ENCODE peak calls at places on chromosome 17, in ten cellular contexts. One of them, this sample, is unnamed.
A peak's percentile ranks its signal among the peaks of the same experiment; 100 is the strongest.

GRCh38 chr17:73368085-73368631 is 56.4 kb upstream of the CDC42EP4 start:
- DNase-seq in H9: no peak
- DNase-seq in CD8-positive, alpha-beta T cell: no peak
- DNase-seq in heart right ventricle: no peak
- DNase-seq in tibial nerve: no peak
- DNase-seq in A549: no peak
- DNase-seq in neural progenitor cell: no peak
- DNase-seq in SJSA1: no peak
- DNase-seq in OCI-LY7: no peak
- DNase-seq in CD4-positive, alpha-beta T cell: no peak
- DNase-seq in this sample: no peak

GRCh38 chr17:27430882-27431491 is 25.3 kb upstream of the KSR1 start:
- DNase-seq in H9: peak; percentile 78
- DNase-seq in CD8-positive, alpha-beta T cell: no peak
- DNase-seq in heart right ventricle: peak; percentile 16
- DNase-seq in tibial nerve: no peak
- DNase-seq in A549: peak; percentile 45
- DNase-seq in neural progenitor cell: peak; percentile 20
- DNase-seq in SJSA1: peak; percentile 58
- DNase-seq in OCI-LY7: peak; percentile 11
- DNase-seq in CD4-positive, alpha-beta T cell: no peak
- DNase-seq in this sample: no peak

GRCh38 chr17:48100160-48100559 is 1.1 kb downstream of the CBX1 start:
- DNase-seq in H9: no peak
- DNase-seq in CD8-positive, alpha-beta T cell: no peak
- DNase-seq in heart right ventricle: no peak
- DNase-seq in tibial nerve: no peak
- DNase-seq in A549: no peak
- DNase-seq in neural progenitor cell: no peak
- DNase-seq in SJSA1: no peak
- DNase-seq in OCI-LY7: no peak
- DNase-seq in CD4-positive, alpha-beta T cell: no peak
- DNase-seq in this sample: no peak

GRCh38 chr17:44374306-44375195 is 10.9 kb upstream of the FAM171A2 start:
- DNase-seq in H9: peak; percentile 97
- DNase-seq in CD8-positive, alpha-beta T cell: no peak
- DNase-seq in heart right ventricle: no peak
- DNase-seq in tibial nerve: no peak
- DNase-seq in A549: no peak
- DNase-seq in neural progenitor cell: peak; percentile 53
- DNase-seq in SJSA1: peak; percentile 48
- DNase-seq in OCI-LY7: no peak
- DNase-seq in CD4-positive, alpha-beta T cell: no peak
- DNase-seq in this sample: no peak

GRCh38 chr17:2545393-2545792 is 33.7 kb upstream of the METTL16 start:
- DNase-seq in H9: no peak
- DNase-seq in CD8-positive, alpha-beta T cell: no peak
- DNase-seq in heart right ventricle: peak; percentile 38
- DNase-seq in tibial nerve: no peak
- DNase-seq in A549: no peak
- DNase-seq in neural progenitor cell: no peak
- DNase-seq in SJSA1: no peak
- DNase-seq in OCI-LY7: no peak
- DNase-seq in CD4-positive, alpha-beta T cell: no peak
- DNase-seq in this sample: no peak

GRCh38 chr17:75819723-75820410 is 24.3 kb downstream of the UNC13D start:
- DNase-seq in H9: no peak
- DNase-seq in CD8-positive, alpha-beta T cell: no peak
- DNase-seq in heart right ventricle: no peak
- DNase-seq in tibial nerve: no peak
- DNase-seq in A549: no peak
- DNase-seq in neural progenitor cell: no peak
- DNase-seq in SJSA1: peak; percentile 45
- DNase-seq in OCI-LY7: no peak
- DNase-seq in CD4-positive, alpha-beta T cell: no peak
- DNase-seq in this sample: no peak

GRCh38 chr17:4658478-4659305 is 17.2 kb upstream of the ALOX15 start:
- DNase-seq in H9: no peak
- DNase-seq in CD8-positive, alpha-beta T cell: no peak
- DNase-seq in heart right ventricle: no peak
- DNase-seq in tibial nerve: no peak
- DNase-seq in A549: no peak
- DNase-seq in neural progenitor cell: no peak
- DNase-seq in SJSA1: no peak
- DNase-seq in OCI-LY7: no peak
- DNase-seq in CD4-positive, alpha-beta T cell: no peak
- DNase-seq in this sample: no peak

GRCh38 chr17:13562271-13562800 is 39.4 kb downstream of the HS3ST3A1 start:
- DNase-seq in H9: no peak
- DNase-seq in CD8-positive, alpha-beta T cell: no peak
- DNase-seq in heart right ventricle: no peak
- DNase-seq in tibial nerve: no peak
- DNase-seq in A549: no peak
- DNase-seq in neural progenitor cell: no peak
- DNase-seq in SJSA1: peak; percentile 94
- DNase-seq in OCI-LY7: no peak
- DNase-seq in CD4-positive, alpha-beta T cell: no peak
- DNase-seq in this sample: no peak

DNA sequence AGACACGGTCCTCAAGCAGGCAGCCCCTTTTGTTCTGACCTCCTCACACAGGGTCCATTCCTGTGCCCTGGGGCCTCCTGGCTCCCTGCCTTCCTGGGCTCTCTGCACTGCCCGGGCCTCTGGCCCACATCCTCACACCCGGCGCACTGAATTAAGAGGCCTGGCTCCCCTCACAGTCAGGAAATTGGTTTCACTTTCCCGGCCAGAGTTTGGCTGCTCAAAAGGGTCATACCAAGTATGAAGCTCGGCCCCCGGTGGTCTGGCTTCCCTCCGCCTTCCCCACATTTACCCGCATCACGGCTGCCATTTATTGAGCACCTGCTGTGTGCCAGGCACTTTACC is 220.0 kb downstream of the NTN1 start:
- DNase-seq in H9: no peak
- DNase-seq in CD8-positive, alpha-beta T cell: no peak
- DNase-seq in heart right ventricle: peak; percentile 58
- DNase-seq in tibial nerve: no peak
- DNase-seq in A549: no peak
- DNase-seq in neural progenitor cell: no peak
- DNase-seq in SJSA1: no peak
- DNase-seq in OCI-LY7: no peak
- DNase-seq in CD4-positive, alpha-beta T cell: no peak
- DNase-seq in this sample: peak; percentile 62
- H3K27ac ChIP-seq in H9: no peak overlapping the region
- H3K27ac ChIP-seq in CD8-positive, alpha-beta T cell: no peak overlapping the region
- H3K27ac ChIP-seq in heart right ventricle: peak overlapping the region; percentile 95
- H3K27ac ChIP-seq in tibial nerve: peak overlapping the region; percentile 97
- H3K27ac ChIP-seq in A549: no peak overlapping the region
- H3K27ac ChIP-seq in neural progenitor cell: no peak overlapping the region
- H3K27ac ChIP-seq in SJSA1: peak overlapping the region; percentile 82
- H3K27ac ChIP-seq in OCI-LY7: no peak overlapping the region
- H3K27ac ChIP-seq in CD4-positive, alpha-beta T cell: no peak overlapping the region
- H3K27ac ChIP-seq in this sample: peak overlapping the region; percentile 77

GRCh38 chr17:50890675-50891516 is 24.7 kb upstream of the TOB1 start:
- DNase-seq in H9: no peak
- DNase-seq in CD8-positive, alpha-beta T cell: no peak
- DNase-seq in heart right ventricle: no peak
- DNase-seq in tibial nerve: no peak
- DNase-seq in A549: peak; percentile 55
- DNase-seq in neural progenitor cell: no peak
- DNase-seq in SJSA1: no peak
- DNase-seq in OCI-LY7: no peak
- DNase-seq in CD4-positive, alpha-beta T cell: no peak
- DNase-seq in this sample: no peak
- H3K27ac ChIP-seq in H9: no peak overlapping the region
- H3K27ac ChIP-seq in CD8-positive, alpha-beta T cell: no peak overlapping the region
- H3K27ac ChIP-seq in heart right ventricle: no peak overlapping the region
- H3K27ac ChIP-seq in tibial nerve: peak overlapping the region; percentile 91
- H3K27ac ChIP-seq in A549: peak overlapping the region; percentile 37
- H3K27ac ChIP-seq in neural progenitor cell: no peak overlapping the region
- H3K27ac ChIP-seq in SJSA1: no peak overlapping the region
- H3K27ac ChIP-seq in OCI-LY7: no peak overlapping the region
- H3K27ac ChIP-seq in CD4-positive, alpha-beta T cell: no peak overlapping the region
- H3K27ac ChIP-seq in this sample: no peak overlapping the region

GRCh38 chr17:20010099-20010863 is 1.1 kb downstream of the SPECC1 start:
- DNase-seq in H9: peak; percentile 68
- DNase-seq in CD8-positive, alpha-beta T cell: no peak
- DNase-seq in heart right ventricle: peak; percentile 32
- DNase-seq in tibial nerve: peak; percentile 42
- DNase-seq in A549: peak; percentile 65
- DNase-seq in neural progenitor cell: peak; percentile 58
- DNase-seq in SJSA1: no peak
- DNase-seq in OCI-LY7: no peak
- DNase-seq in CD4-positive, alpha-beta T cell: no peak
- DNase-seq in this sample: peak; percentile 80
- H3K27ac ChIP-seq in H9: no peak overlapping the region
- H3K27ac ChIP-seq in CD8-positive, alpha-beta T cell: no peak overlapping the region
- H3K27ac ChIP-seq in heart right ventricle: peak overlapping the region; percentile 84
- H3K27ac ChIP-seq in tibial nerve: peak overlapping the region; percentile 87
- H3K27ac ChIP-seq in A549: peak overlapping the region; percentile 88
- H3K27ac ChIP-seq in neural progenitor cell: no peak overlapping the region
- H3K27ac ChIP-seq in SJSA1: no peak overlapping the region
- H3K27ac ChIP-seq in OCI-LY7: no peak overlapping the region
- H3K27ac ChIP-seq in CD4-positive, alpha-beta T cell: no peak overlapping the region
- H3K27ac ChIP-seq in this sample: peak overlapping the region; percentile 80

GRCh38 chr17:81635973-81636504 is 873 bp downstream of the NPLOC4 start:
- DNase-seq in H9: no peak
- DNase-seq in CD8-positive, alpha-beta T cell: no peak
- DNase-seq in heart right ventricle: no peak
- DNase-seq in tibial nerve: no peak
- DNase-seq in A549: no peak
- DNase-seq in neural progenitor cell: no peak
- DNase-seq in SJSA1: no peak
- DNase-seq in OCI-LY7: peak; percentile 20
- DNase-seq in CD4-positive, alpha-beta T cell: no peak
- DNase-seq in this sample: no peak

GRCh38 chr17:81635431-81635830 is 1.5 kb downstream of the NPLOC4 start:
- DNase-seq in H9: no peak
- DNase-seq in CD8-positive, alpha-beta T cell: no peak
- DNase-seq in heart right ventricle: no peak
- DNase-seq in tibial nerve: no peak
- DNase-seq in A549: no peak
- DNase-seq in neural progenitor cell: no peak
- DNase-seq in SJSA1: no peak
- DNase-seq in OCI-LY7: no peak
- DNase-seq in CD4-positive, alpha-beta T cell: no peak
- DNase-seq in this sample: no peak

GRCh38 chr17:81638683-81639082 is 1.7 kb downstream of the TSPAN10 start:
- DNase-seq in H9: no peak
- DNase-seq in CD8-positive, alpha-beta T cell: no peak
- DNase-seq in heart right ventricle: no peak
- DNase-seq in tibial nerve: no peak
- DNase-seq in A549: no peak
- DNase-seq in neural progenitor cell: no peak
- DNase-seq in SJSA1: no peak
- DNase-seq in OCI-LY7: no peak
- DNase-seq in CD4-positive, alpha-beta T cell: no peak
- DNase-seq in this sample: no peak

GRCh38 chr17:81640011-81640410 is 3.0 kb downstream of the TSPAN10 start:
- DNase-seq in H9: no peak
- DNase-seq in CD8-positive, alpha-beta T cell: no peak
- DNase-seq in heart right ventricle: no peak
- DNase-seq in tibial nerve: no peak
- DNase-seq in A549: no peak
- DNase-seq in neural progenitor cell: no peak
- DNase-seq in SJSA1: no peak
- DNase-seq in OCI-LY7: no peak
- DNase-seq in CD4-positive, alpha-beta T cell: no peak
- DNase-seq in this sample: no peak

GRCh38 chr17:81636505-81637288 is at the start of the genes NPLOC4 and TSPAN10:
- DNase-seq in H9: peak; percentile 91
- DNase-seq in CD8-positive, alpha-beta T cell: peak; percentile 82
- DNase-seq in heart right ventricle: peak; percentile 80
- DNase-seq in tibial nerve: peak; percentile 65
- DNase-seq in A549: peak; percentile 98
- DNase-seq in neural progenitor cell: peak; percentile 95
- DNase-seq in SJSA1: peak; percentile 92
- DNase-seq in OCI-LY7: peak; percentile 93
- DNase-seq in CD4-positive, alpha-beta T cell: peak; percentile 87
- DNase-seq in this sample: peak; percentile 79
- H3K27ac ChIP-seq in H9: peak within 1 kb of the TSS; percentile 21
- H3K27ac ChIP-seq in CD8-positive, alpha-beta T cell: peak within 1 kb of the TSS; percentile 61
- H3K27ac ChIP-seq in heart right ventricle: peak within 1 kb of the TSS; percentile 96
- H3K27ac ChIP-seq in tibial nerve: peak within 1 kb of the TSS; percentile 92
- H3K27ac ChIP-seq in A549: peak within 1 kb of the TSS; percentile 97
- H3K27ac ChIP-seq in neural progenitor cell: peak within 1 kb of the TSS; percentile 80
- H3K27ac ChIP-seq in SJSA1: peak within 1 kb of the TSS; percentile 85
- H3K27ac ChIP-seq in OCI-LY7: peak within 1 kb of the TSS; percentile 14
- H3K27ac ChIP-seq in CD4-positive, alpha-beta T cell: peak within 1 kb of the TSS; percentile 29
- H3K27ac ChIP-seq in this sample: no peak within 1 kb of the TSS

DNA sequence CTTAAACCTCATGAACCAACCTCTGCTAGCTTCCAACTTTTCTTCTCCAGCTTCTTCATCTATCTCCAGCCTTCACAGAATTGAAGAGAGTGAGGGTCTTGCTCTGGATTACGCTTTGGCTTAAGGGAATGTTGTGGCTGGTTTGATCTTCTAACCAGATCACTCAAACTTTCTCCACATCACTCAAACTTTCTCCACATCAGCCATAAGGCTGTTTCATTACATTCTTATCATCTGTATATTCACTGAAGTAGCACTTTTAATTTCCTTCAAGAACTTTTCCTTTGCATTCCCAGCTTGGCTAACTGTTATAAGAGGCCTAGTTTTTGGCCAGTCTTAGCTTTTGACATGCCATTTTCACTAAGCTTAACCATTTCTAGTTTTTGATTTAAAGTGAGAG is 52.3 kb downstream of the CACNG1 start:
- DNase-seq in H9: no peak
- DNase-seq in CD8-positive, alpha-beta T cell: no peak
- DNase-seq in heart right ventricle: no peak
- DNase-seq in tibial nerve: no peak
- DNase-seq in A549: no peak
- DNase-seq in neural progenitor cell: no peak
- DNase-seq in SJSA1: no peak
- DNase-seq in OCI-LY7: no peak
- DNase-seq in CD4-positive, alpha-beta T cell: no peak
- DNase-seq in this sample: no peak
- H3K27ac ChIP-seq in H9: no peak overlapping the region
- H3K27ac ChIP-seq in CD8-positive, alpha-beta T cell: no peak overlapping the region
- H3K27ac ChIP-seq in heart right ventricle: no peak overlapping the region
- H3K27ac ChIP-seq in tibial nerve: no peak overlapping the region
- H3K27ac ChIP-seq in A549: no peak overlapping the region
- H3K27ac ChIP-seq in neural progenitor cell: no peak overlapping the region
- H3K27ac ChIP-seq in SJSA1: no peak overlapping the region
- H3K27ac ChIP-seq in OCI-LY7: no peak overlapping the region
- H3K27ac ChIP-seq in CD4-positive, alpha-beta T cell: no peak overlapping the region
- H3K27ac ChIP-seq in this sample: no peak overlapping the region

GRCh38 chr17:18038149-18038850 is 668 bp downstream of the ATPAF2 start:
- DNase-seq in H9: no peak
- DNase-seq in CD8-positive, alpha-beta T cell: peak; percentile 14
- DNase-seq in heart right ventricle: no peak
- DNase-seq in tibial nerve: no peak
- DNase-seq in A549: no peak
- DNase-seq in neural progenitor cell: no peak
- DNase-seq in SJSA1: no peak
- DNase-seq in OCI-LY7: peak; percentile 75
- DNase-seq in CD4-positive, alpha-beta T cell: no peak
- DNase-seq in this sample: no peak
- H3K27ac ChIP-seq in H9: no peak overlapping the region
- H3K27ac ChIP-seq in CD8-positive, alpha-beta T cell: peak overlapping the region; percentile 63
- H3K27ac ChIP-seq in heart right ventricle: peak overlapping the region; percentile 85
- H3K27ac ChIP-seq in tibial nerve: peak overlapping the region; percentile 87
- H3K27ac ChIP-seq in A549: peak overlapping the region; percentile 81
- H3K27ac ChIP-seq in neural progenitor cell: no peak overlapping the region
- H3K27ac ChIP-seq in SJSA1: no peak overlapping the region
- H3K27ac ChIP-seq in OCI-LY7: peak overlapping the region; percentile 49
- H3K27ac ChIP-seq in CD4-positive, alpha-beta T cell: peak overlapping the region; percentile 72
- H3K27ac ChIP-seq in this sample: peak overlapping the region; percentile 62

GRCh38 chr17:67125924-67126323 is 81.6 kb downstream of the CACNG1 start:
- DNase-seq in H9: no peak
- DNase-seq in CD8-positive, alpha-beta T cell: no peak
- DNase-seq in heart right ventricle: no peak
- DNase-seq in tibial nerve: no peak
- DNase-seq in A549: no peak
- DNase-seq in neural progenitor cell: no peak
- DNase-seq in SJSA1: no peak
- DNase-seq in OCI-LY7: no peak
- DNase-seq in CD4-positive, alpha-beta T cell: no peak
- DNase-seq in this sample: no peak
- H3K27ac ChIP-seq in H9: no peak overlapping the region
- H3K27ac ChIP-seq in CD8-positive, alpha-beta T cell: no peak overlapping the region
- H3K27ac ChIP-seq in heart right ventricle: no peak overlapping the region
- H3K27ac ChIP-seq in tibial nerve: no peak overlapping the region
- H3K27ac ChIP-seq in A549: no peak overlapping the region
- H3K27ac ChIP-seq in neural progenitor cell: no peak overlapping the region
- H3K27ac ChIP-seq in SJSA1: no peak overlapping the region
- H3K27ac ChIP-seq in OCI-LY7: no peak overlapping the region
- H3K27ac ChIP-seq in CD4-positive, alpha-beta T cell: no peak overlapping the region
- H3K27ac ChIP-seq in this sample: no peak overlapping the region

This sample was measured in caudate nucleus.